ENCODE peak calls at places on chromosomes 6 and 20, in seven cellular contexts. I is PC-3, B is GM23338, U is SK-N-SH, D is GM23248, J is PC-9, V is neural progenitor cell. A is an unnamed sample. For H3F3A, the result is how much of the 10 kb centered on the place peaks cover.

GRCh38 chr20:31485450-31486339 is 10.6 kb downstream of the REM1 start:
- DNase-seq in V (no peak), U (peak), B (peak), J (no peak), I (no peak), D (peak), A (no peak)

GRCh38 chr6:116969211-116969863 is 92.3 kb downstream of the RFX6 start:
- DNase-seq in I (peak), B (peak), V (peak), J (peak), U (peak), D (peak), A (peak)

GRCh38 chr6:3798211-3798909 is 46.8 kb upstream of the PXDC1 start:
- DNase-seq in B (no peak), I (no peak), V (no peak), D (no peak), U (no peak), J (no peak), A (no peak)

GRCh38 chr6:144285798-144286502 is 815 bp downstream of the UTRN start:
- DNase-seq in B (peak), J (peak), V (peak), D (peak), I (peak), U (peak), A (no peak)

GRCh38 chr6:13338038-13338437 is 9.7 kb upstream of the TBC1D7 start:
- DNase-seq in V (no peak), D (no peak), B (no peak), J (no peak), U (no peak), I (no peak), A (no peak)

GRCh38 chr6:34349226-34349625 is 43.2 kb downstream of the NUDT3 start:
- DNase-seq in U (no peak), V (no peak), D (peak), I (no peak), J (no peak), B (no peak), A (no peak)

GRCh38 chr6:88422831-88423230 is 256.7 kb upstream of the CNR1 start:
- DNase-seq in D (peak), V (no peak), B (peak), U (peak), I (peak), J (no peak), A (no peak)

GRCh38 chr6:111921108-111921507 is 47.9 kb upstream of the FYN start:
- DNase-seq in B (peak), U (no peak), D (no peak), J (no peak), V (peak), I (no peak), A (no peak)

GRCh38 chr20:24507182-24507853 is 37.9 kb downstream of the SYNDIG1 start:
- DNase-seq in U (no peak), J (no peak), B (no peak), V (no peak), D (no peak), I (no peak), A (peak)

GRCh38 chr6:30322527-30323501 is 3.9 kb upstream of the TRIM39 start:
- DNase-seq in U (no peak), D (peak), I (peak), J (no peak), B (no peak), V (peak), A (no peak)

GRCh38 chr6:158803733-158804143 is 15.4 kb downstream of the EZR start:
- DNase-seq in I (peak), D (no peak), B (peak), U (no peak), V (peak), J (peak), A (peak)

GRCh38 chr20:39983655-39984054 is 705.4 kb downstream of the MAFB start:
- DNase-seq in D (no peak), I (no peak), B (no peak), J (no peak), V (no peak), U (no peak), A (no peak)

GRCh38 chr6:167898673-167899311 is 72.1 kb downstream of the AFDN start:
- DNase-seq in B (peak), D (peak), U (peak), I (peak), V (peak), J (no peak), A (peak)

GRCh38 chr6:15441215-15441868 is 195.5 kb downstream of the JARID2 start:
- DNase-seq in V (peak), U (peak), B (peak), I (peak), D (peak), J (peak), A (peak)

GRCh38 chr20:48536206-48536605 is 291.6 kb downstream of the PREX1 start:
- DNase-seq in J (no peak), D (no peak), I (no peak), V (no peak), U (no peak), B (no peak), A (no peak)

GRCh38 chr20:63394069-63394468 is 32.9 kb upstream of the CHRNA4 start:
- DNase-seq in I (peak), D (no peak), B (peak), U (no peak), V (peak), J (no peak), A (no peak)

GRCh38 chr20:63215101-63216040 is 560 bp downstream of the YTHDF1 start:
- DNase-seq in V (peak), D (peak), U (peak), I (peak), J (peak), B (peak), A (peak)

GRCh38 chr6:151422981-151423380 is 28.9 kb downstream of the RMND1 start:
- DNase-seq in D (no peak), I (no peak), J (no peak), V (no peak), B (no peak), U (no peak), A (no peak)

GRCh38 chr20:13221673-13222318 is 722 bp downstream of the ISM1 start:
- DNase-seq in V (peak), D (peak), U (peak), B (peak), I (peak), J (peak), A (peak)

GRCh38 chr6:47292944-47293343 is 16.8 kb downstream of the TNFRSF21 start:
- DNase-seq in D (peak), U (no peak), I (peak), V (no peak), B (no peak), J (no peak), A (no peak)

GRCh38 chr6:143755301-143755744 is 77.6 kb downstream of the PHACTR2 start:
- DNase-seq in D (no peak), J (no peak), I (no peak), U (peak), B (no peak), V (no peak), A (no peak)

GRCh38 chr6:2695464-2696095 is 55.1 kb downstream of the MYLK4 start:
- DNase-seq in V (peak), D (peak), U (no peak), B (peak), I (peak), J (no peak), A (no peak)

GRCh38 chr6:23454090-23454998 is 671.7 kb upstream of the NRSN1 start:
- DNase-seq in J (no peak), U (no peak), I (peak), D (peak), V (peak), B (no peak), A (no peak)

GRCh38 chr6:46926481-46926880 is 4.7 kb upstream of the ADGRF5 start:
- DNase-seq in I (peak), V (no peak), J (peak), U (no peak), B (no peak), D (peak), A (no peak)

GRCh38 chr6:119345114-119345513 is 4.4 kb downstream of the MAN1A1 start:
- DNase-seq in U (no peak), I (no peak), D (no peak), B (no peak), J (no peak), V (no peak), A (no peak)
- H3F3A ChIP-seq in U (under half), I (under half), D (under half), B (under half), J (under half), V (under half), A (under half)

DNA sequence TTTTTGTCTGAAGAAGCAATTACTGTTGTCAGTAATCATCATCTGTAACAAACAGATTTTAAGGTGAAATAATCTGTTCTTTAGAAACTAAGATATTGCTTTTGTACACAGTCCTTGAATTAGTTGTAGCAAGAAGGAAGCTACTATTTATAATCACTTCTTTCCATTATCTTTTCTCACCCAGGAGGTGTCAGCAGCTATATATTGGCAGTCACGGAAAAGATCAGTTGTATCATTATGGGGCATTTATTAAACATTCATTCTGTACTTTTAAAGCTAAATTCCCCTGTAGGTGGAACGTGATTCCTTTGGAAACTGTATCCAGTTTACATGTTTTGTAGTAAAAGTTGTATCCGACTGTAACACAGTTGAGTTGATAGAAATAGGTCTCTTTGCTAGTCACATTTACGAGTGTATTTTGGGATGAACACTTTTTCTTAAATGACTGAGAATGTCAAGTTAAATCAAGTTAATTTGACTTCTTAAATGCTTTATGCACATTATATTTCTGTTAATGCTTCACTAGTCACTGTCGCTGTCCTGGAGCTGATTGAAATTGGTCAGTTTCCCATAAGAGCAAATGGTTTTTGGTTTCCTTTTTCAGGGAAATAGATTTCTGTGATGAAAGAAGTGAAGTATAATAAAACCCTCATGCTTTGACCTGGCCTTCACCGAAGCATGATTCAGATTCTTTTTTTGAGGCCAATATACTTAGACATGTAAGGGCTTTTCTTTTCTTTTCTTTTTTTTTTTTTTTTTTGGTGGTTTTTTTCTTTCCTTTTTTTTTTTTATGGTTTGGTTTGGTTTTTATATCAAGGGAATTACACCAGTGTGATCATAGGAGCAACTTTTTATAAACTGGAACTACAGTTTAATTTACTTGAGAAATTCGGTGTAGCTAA is 5.1 kb downstream of the QKI start:
- DNase-seq in U (no peak), I (peak), J (no peak), B (no peak), D (peak), V (no peak), A (no peak)
- H3F3A ChIP-seq in U (under half), I (under half), J (under half), B (under half), D (under half), V (under half), A (under half)

GRCh38 chr20:47412073-47412472 is 55.6 kb upstream of the ZMYND8 start:
- DNase-seq in I (no peak), U (no peak), D (no peak), B (no peak), J (no peak), V (no peak), A (peak)

GRCh38 chr20:47413189-47413588 is 56.7 kb upstream of the ZMYND8 start:
- DNase-seq in J (no peak), B (no peak), U (no peak), V (no peak), I (no peak), D (no peak), A (no peak)

GRCh38 chr20:47406849-47407682 is 50.6 kb upstream of the ZMYND8 start:
- DNase-seq in V (no peak), J (no peak), I (peak), B (no peak), U (no peak), D (peak), A (no peak)

GRCh38 chr20:47405775-47406325 is 49.4 kb upstream of the ZMYND8 start:
- DNase-seq in J (no peak), D (no peak), B (no peak), U (no peak), V (no peak), I (no peak), A (no peak)

DNA sequence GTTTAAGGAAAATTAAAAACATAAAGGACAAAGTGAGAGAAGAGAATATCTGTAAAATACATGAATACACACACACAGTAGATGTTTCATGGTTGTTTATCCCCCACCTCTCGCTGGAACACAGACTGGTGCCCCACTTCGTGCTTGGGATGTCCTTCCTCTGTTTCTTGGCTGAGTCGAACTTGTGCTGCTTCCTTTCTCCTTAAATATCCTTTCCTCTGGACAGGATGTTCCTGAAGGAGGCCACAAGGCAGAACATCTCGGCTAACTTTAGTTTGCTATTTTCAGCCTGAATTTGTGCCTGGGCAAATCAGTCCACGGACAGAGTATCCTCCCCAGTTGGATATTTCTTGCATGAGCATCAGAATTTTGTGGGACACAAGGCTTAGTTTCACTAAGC is 54.7 kb upstream of the ZMYND8 start:
- DNase-seq in I (no peak), D (peak), U (no peak), V (no peak), J (no peak), B (no peak), A (no peak)
- H3F3A ChIP-seq in I (under half), D (under half), U (under half), V (under half), J (under half), B (under half), A (under half)

GRCh38 chr20:34088871-34089479 is 23.1 kb downstream of the EIF2S2 start:
- DNase-seq in I (no peak), V (no peak), U (no peak), D (no peak), J (no peak), B (no peak), A (no peak)
- H3F3A ChIP-seq in I (under half), V (under half), U (half or more), D (half or more), J (half or more), B (under half), A (half or more)

GRCh38 chr20:22504829-22505377 is 79.5 kb downstream of the FOXA2 start:
- DNase-seq in D (no peak), J (no peak), B (no peak), U (no peak), V (no peak), I (no peak), A (no peak)
- H3F3A ChIP-seq in D (under half), J (under half), B (under half), U (under half), V (under half), I (under half), A (under half)

DNA sequence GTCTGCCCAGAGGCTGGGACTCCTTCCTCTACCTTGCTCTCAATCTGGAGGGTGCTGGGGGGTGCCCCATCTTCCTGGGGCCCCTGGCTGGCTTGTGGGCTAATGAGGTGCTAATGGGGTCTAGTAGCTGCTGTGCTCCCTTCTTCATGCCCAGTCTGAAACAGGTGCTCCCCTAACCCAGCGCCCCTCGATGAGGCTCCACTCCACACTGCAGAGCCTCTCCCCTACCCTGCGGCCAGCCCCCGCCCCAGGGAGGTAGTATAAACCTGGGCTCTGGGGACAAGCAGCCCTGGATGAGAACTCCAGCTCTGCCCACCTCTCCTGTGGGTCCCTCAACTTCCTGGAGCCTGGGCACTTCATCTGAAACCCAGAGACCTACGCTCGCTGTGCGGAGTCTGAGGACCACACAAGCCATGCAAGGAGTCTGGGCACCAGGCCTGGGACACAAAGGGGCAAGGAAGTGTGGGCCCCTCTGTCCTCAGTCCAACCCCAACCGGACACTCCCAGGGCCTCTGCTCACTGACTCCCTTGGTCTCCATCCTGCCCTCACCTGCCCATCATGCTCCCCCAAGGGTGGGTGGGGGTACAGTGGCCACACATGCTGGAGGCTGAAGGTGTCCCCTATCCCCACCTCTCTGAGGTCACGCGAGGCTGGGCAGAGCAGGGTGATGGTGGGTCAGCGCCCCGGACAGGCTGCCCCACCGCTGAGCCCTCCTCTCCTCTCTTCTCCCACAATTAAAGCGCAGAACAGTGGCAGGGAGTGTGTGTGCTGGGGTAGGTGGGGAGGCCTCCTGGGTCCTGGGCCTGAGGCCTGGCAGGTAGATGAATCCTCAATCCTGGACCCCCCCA is 6.2 kb downstream of the RPL10A start:
- DNase-seq in U (no peak), J (no peak), B (peak), I (no peak), D (no peak), V (no peak), A (no peak)
- H3F3A ChIP-seq in U (under half), J (half or more), B (half or more), I (under half), D (half or more), V (half or more), A (under half)

DNA sequence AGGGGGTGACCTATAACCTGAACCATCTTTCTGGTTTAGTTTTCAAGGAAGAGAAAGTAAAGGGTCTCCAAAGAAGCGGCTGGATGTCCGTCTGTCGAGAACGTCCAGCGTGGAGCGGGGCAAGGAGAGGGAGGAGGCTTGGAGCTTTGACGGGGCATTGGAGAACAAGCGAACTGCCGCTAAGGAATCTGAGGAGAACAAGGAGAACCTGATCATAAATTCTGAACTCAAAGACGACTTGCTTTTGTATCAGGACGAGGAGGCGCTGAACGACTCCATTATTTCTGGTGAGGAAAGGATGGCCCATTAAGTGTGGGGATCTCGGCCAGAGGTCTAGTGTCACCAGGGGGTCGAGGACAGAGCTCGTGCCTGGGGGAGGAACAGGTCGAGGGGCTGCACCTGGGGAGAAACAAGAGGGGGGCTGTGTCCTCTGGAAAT is 159.2 kb downstream of the SYCP2 start:
- DNase-seq in V (no peak), I (no peak), B (no peak), J (no peak), D (no peak), U (no peak), A (no peak)
- H3F3A ChIP-seq in V (under half), I (under half), B (under half), J (under half), D (under half), U (under half), A (under half)